ENCODE peak calls at places on chromosome 11, in four cellular contexts. G is fibroblast of pulmonary artery, Q is adrenal gland, F is cardiac muscle cell. N is an unnamed sample.
A peak's percentile ranks its signal among the peaks of the same experiment; 100 is the strongest.

GRCh38 chr11:35418282-35418846 is 994 bp downstream of the SLC1A2 start:
- DNase-seq in G (no peak), Q (no peak), F (peak; percentile 15), N (no peak)

GRCh38 chr11:9315078-9315688 is 790 bp upstream of the TMEM41B start:
- DNase-seq in F (no peak), G (no peak), Q (peak; percentile 17), N (peak; percentile 15)

GRCh38 chr11:116513894-116514293 is 258.9 kb downstream of the BUD13 start:
- DNase-seq in G (peak; percentile 43), Q (peak; percentile 28), F (peak; percentile 30), N (peak; percentile 46)

GRCh38 chr11:104163100-104164027 is 583 bp downstream of the PDGFD start:
- DNase-seq in G (peak; percentile 44), F (peak; percentile 59), Q (peak; percentile 71), N (peak; percentile 34)

GRCh38 chr11:65858354-65859133 is 564 bp upstream of the CFL1 start:
- DNase-seq in G (no peak), F (no peak), Q (no peak), N (no peak)

GRCh38 chr11:113363406-113363805 is 24.2 kb upstream of the ANKK1 start:
- DNase-seq in Q (no peak), F (no peak), G (no peak), N (no peak)

GRCh38 chr11:69882270-69882608 is 63.0 kb upstream of the FGF3 start:
- DNase-seq in G (no peak), Q (no peak), F (no peak), N (no peak)

GRCh38 chr11:78256962-78257361 is 68.2 kb downstream of the USP35 start:
- DNase-seq in Q (peak; percentile 94), F (no peak), G (peak; percentile 97), N (peak; percentile 81)

GRCh38 chr11:63583288-63583687 is 20.1 kb upstream of the PLAAT2 start:
- DNase-seq in Q (no peak), F (no peak), G (peak; percentile 18), N (no peak)

GRCh38 chr11:134664863-134665535 is 253.0 kb upstream of the B3GAT1 start:
- DNase-seq in G (no peak), Q (no peak), F (no peak), N (no peak)

GRCh38 chr11:119222891-119223290 is 16.8 kb downstream of the CBL start:
- DNase-seq in F (no peak), G (no peak), Q (no peak), N (no peak)

GRCh38 chr11:11579012-11579755 is 42.6 kb downstream of the GALNT18 start:
- DNase-seq in Q (no peak), F (no peak), G (no peak), N (no peak)

DNA sequence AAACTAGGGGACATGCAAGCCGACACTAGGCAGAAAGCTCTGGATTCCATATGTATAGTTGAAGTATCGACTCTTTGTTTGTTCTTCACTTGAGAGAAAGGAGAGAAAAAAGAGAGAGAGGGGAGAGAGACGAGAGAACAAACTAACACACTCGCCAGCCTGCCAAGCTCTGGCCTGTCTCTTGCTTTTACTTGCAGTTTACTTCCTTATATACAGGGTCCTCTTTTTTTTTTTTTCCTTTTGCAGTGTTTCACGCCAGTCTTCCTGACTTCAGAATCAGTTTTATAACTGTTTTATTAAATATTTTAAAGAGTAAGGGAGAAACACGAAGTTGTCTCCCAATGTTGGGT is 19.9 kb downstream of the TEAD1 start:
- DNase-seq in F (no peak), Q (no peak), G (no peak), N (peak; percentile 46)
- H3K4me3 ChIP-seq in F (no peak overlapping the region), Q (no peak overlapping the region), G (peak overlapping the region; percentile 32), N (peak overlapping the region; percentile 24)

GRCh38 chr11:61580292-61580888 is 486 bp downstream of the SYT7 start:
- DNase-seq in Q (no peak), G (no peak), F (no peak), N (no peak)
- H3K4me3 ChIP-seq in Q (no peak overlapping the region), G (no peak overlapping the region), F (peak overlapping the region; percentile 42), N (peak overlapping the region; percentile 52)

GRCh38 chr11:131372243-131372930 is 2.0 kb downstream of the NTM start:
- DNase-seq in F (no peak), Q (no peak), G (no peak), N (no peak)

GRCh38 chr11:131370090-131370751 is at the start of gene NTM:
- DNase-seq in F (peak; percentile 51), G (peak; percentile 8), Q (peak; percentile 62), N (peak; percentile 62)

GRCh38 chr11:131373326-131373725 is 2.9 kb downstream of the NTM start:
- DNase-seq in G (no peak), F (no peak), Q (no peak), N (no peak)

GRCh38 chr11:131371791-131372104 is 1.3 kb downstream of the NTM start:
- DNase-seq in Q (no peak), G (no peak), F (no peak), N (no peak)

GRCh38 chr11:131370901-131371790 is 731 bp downstream of the NTM start:
- DNase-seq in Q (no peak), G (no peak), F (no peak), N (no peak)
- H3K4me3 ChIP-seq in Q (no peak overlapping the region), G (no peak overlapping the region), F (no peak overlapping the region), N (no peak overlapping the region)

GRCh38 chr11:15170170-15170569 is 55.4 kb downstream of the INSC start:
- DNase-seq in G (no peak), F (no peak), Q (no peak), N (peak; percentile 56)

GRCh38 chr11:15161746-15162145 is 47.0 kb downstream of the INSC start:
- DNase-seq in G (no peak), F (no peak), Q (no peak), N (no peak)

GRCh38 chr11:15163136-15163535 is 48.4 kb downstream of the INSC start:
- DNase-seq in Q (no peak), G (no peak), F (no peak), N (no peak)

GRCh38 chr11:15170698-15171097 is 56.0 kb downstream of the INSC start:
- DNase-seq in Q (no peak), G (no peak), F (no peak), N (no peak)

GRCh38 chr11:15166204-15166603 is 51.5 kb downstream of the INSC start:
- DNase-seq in F (no peak), G (no peak), Q (no peak), N (peak; percentile 29)
- H3K4me3 ChIP-seq in F (no peak overlapping the region), G (no peak overlapping the region), Q (no peak overlapping the region), N (no peak overlapping the region)

GRCh38 chr11:130314184-130314748 is 451 bp downstream of the ZBTB44 start:
- DNase-seq in F (peak; percentile 68), G (peak; percentile 30), Q (peak; percentile 75), N (peak; percentile 7)

GRCh38 chr11:130310622-130311021 is 4.1 kb downstream of the ZBTB44 start:
- DNase-seq in Q (no peak), F (no peak), G (no peak), N (no peak)

GRCh38 chr11:130313383-130314183 is 1.1 kb downstream of the ZBTB44 start:
- DNase-seq in Q (no peak), F (no peak), G (peak; percentile 9), N (peak; percentile 5)

GRCh38 chr11:130314749-130315285 is at the start of gene ZBTB44:
- DNase-seq in Q (peak; percentile 94), G (peak; percentile 91), F (peak; percentile 95), N (peak; percentile 87)

GRCh38 chr11:130312046-130312445 is 2.7 kb downstream of the ZBTB44 start:
- DNase-seq in F (no peak), G (no peak), Q (no peak), N (no peak)
- H3K4me3 ChIP-seq in F (no peak overlapping the region), G (no peak overlapping the region), Q (no peak overlapping the region), N (no peak overlapping the region)

GRCh38 chr11:70885281-70885680 is 367.1 kb downstream of the SHANK2 start:
- DNase-seq in F (no peak), Q (no peak), G (no peak), N (no peak)

GRCh38 chr11:70883973-70884688 is 368.2 kb downstream of the SHANK2 start:
- DNase-seq in Q (no peak), G (no peak), F (no peak), N (peak; percentile 9)

GRCh38 chr11:70883323-70883940 is 368.9 kb downstream of the SHANK2 start:
- DNase-seq in F (no peak), G (no peak), Q (no peak), N (no peak)

GRCh38 chr11:70887428-70887827 is 364.9 kb downstream of the SHANK2 start:
- DNase-seq in G (no peak), F (no peak), Q (no peak), N (no peak)

GRCh38 chr11:70885721-70886305 is 366.6 kb downstream of the SHANK2 start:
- DNase-seq in F (no peak), Q (no peak), G (no peak), N (peak; percentile 10)
- H3K4me3 ChIP-seq in F (no peak overlapping the region), Q (no peak overlapping the region), G (no peak overlapping the region), N (no peak overlapping the region)

GRCh38 chr11:102322560-102322959 is 5.3 kb downstream of the BIRC3 start:
- DNase-seq in F (no peak), G (no peak), Q (no peak), N (no peak)
- H3K4me3 ChIP-seq in F (no peak overlapping the region), G (no peak overlapping the region), Q (no peak overlapping the region), N (no peak overlapping the region)

GRCh38 chr11:6630632-6631291 is 11.5 kb upstream of the TPP1 start:
- DNase-seq in G (no peak), F (no peak), Q (no peak), N (no peak)
- H3K4me3 ChIP-seq in G (no peak overlapping the region), F (peak overlapping the region; percentile 12), Q (no peak overlapping the region), N (no peak overlapping the region)

N was measured in fibroblast of mammary gland.